ENCODE peak calls at places on chromosomes 6 and 20, in four cellular contexts. One of them, this sample, is unnamed.

GRCh38 chr6:33199687-33200233 is 705 bp downstream of the RXRB start:
- DNase-seq in AG10803: peak
- DNase-seq in breast epithelium: no peak
- DNase-seq in CD8-positive, alpha-beta T cell: peak
- DNase-seq in this sample: no peak

GRCh38 chr6:33983721-33984465 is 162.0 kb downstream of the GRM4 start:
- DNase-seq in breast epithelium: no peak
- DNase-seq in AG10803: no peak
- DNase-seq in CD8-positive, alpha-beta T cell: no peak
- DNase-seq in this sample: no peak

GRCh38 chr6:22064558-22064957 is 232.3 kb downstream of the PRL start:
- DNase-seq in AG10803: no peak
- DNase-seq in CD8-positive, alpha-beta T cell: no peak
- DNase-seq in breast epithelium: no peak
- DNase-seq in this sample: no peak

GRCh38 chr20:7695622-7696021 is 244.6 kb downstream of the HAO1 start:
- DNase-seq in AG10803: peak
- DNase-seq in breast epithelium: no peak
- DNase-seq in CD8-positive, alpha-beta T cell: no peak
- DNase-seq in this sample: no peak

GRCh38 chr6:2914318-2914660 is 11.2 kb upstream of the SERPINB9 start:
- DNase-seq in AG10803: no peak
- DNase-seq in CD8-positive, alpha-beta T cell: no peak
- DNase-seq in breast epithelium: no peak
- DNase-seq in this sample: no peak

GRCh38 chr6:122799916-122800701 is 11.1 kb downstream of the SMPDL3A start:
- DNase-seq in CD8-positive, alpha-beta T cell: no peak
- DNase-seq in breast epithelium: no peak
- DNase-seq in AG10803: no peak
- DNase-seq in this sample: no peak

GRCh38 chr6:138863331-138863730 is 67.4 kb downstream of the ECT2L start:
- DNase-seq in AG10803: peak
- DNase-seq in breast epithelium: no peak
- DNase-seq in CD8-positive, alpha-beta T cell: no peak
- DNase-seq in this sample: no peak

GRCh38 chr20:21450572-21450971 is 53.2 kb upstream of the NKX2-4 start:
- DNase-seq in breast epithelium: no peak
- DNase-seq in AG10803: peak
- DNase-seq in CD8-positive, alpha-beta T cell: no peak
- DNase-seq in this sample: no peak

GRCh38 chr6:44388135-44388487 is 605 bp downstream of the CDC5L start:
- DNase-seq in CD8-positive, alpha-beta T cell: no peak
- DNase-seq in breast epithelium: no peak
- DNase-seq in AG10803: peak
- DNase-seq in this sample: no peak

GRCh38 chr6:736657-737446 is 43.9 kb upstream of the EXOC2 start:
- DNase-seq in CD8-positive, alpha-beta T cell: no peak
- DNase-seq in AG10803: no peak
- DNase-seq in breast epithelium: no peak
- DNase-seq in this sample: no peak

GRCh38 chr20:36120241-36120640 is 34.3 kb upstream of the EPB41L1 start:
- DNase-seq in CD8-positive, alpha-beta T cell: no peak
- DNase-seq in AG10803: no peak
- DNase-seq in breast epithelium: no peak
- DNase-seq in this sample: no peak

GRCh38 chr6:169746556-169746955 is 4.8 kb downstream of the DYNLT2 start:
- DNase-seq in CD8-positive, alpha-beta T cell: no peak
- DNase-seq in breast epithelium: no peak
- DNase-seq in AG10803: no peak
- DNase-seq in this sample: no peak

GRCh38 chr6:169752074-169752623 is 727 bp downstream of the ERMARD start:
- DNase-seq in AG10803: peak
- DNase-seq in CD8-positive, alpha-beta T cell: no peak
- DNase-seq in breast epithelium: no peak
- DNase-seq in this sample: no peak

GRCh38 chr6:169755162-169755561 is 3.7 kb downstream of the ERMARD start:
- DNase-seq in CD8-positive, alpha-beta T cell: no peak
- DNase-seq in breast epithelium: no peak
- DNase-seq in AG10803: no peak
- DNase-seq in this sample: no peak

DNA sequence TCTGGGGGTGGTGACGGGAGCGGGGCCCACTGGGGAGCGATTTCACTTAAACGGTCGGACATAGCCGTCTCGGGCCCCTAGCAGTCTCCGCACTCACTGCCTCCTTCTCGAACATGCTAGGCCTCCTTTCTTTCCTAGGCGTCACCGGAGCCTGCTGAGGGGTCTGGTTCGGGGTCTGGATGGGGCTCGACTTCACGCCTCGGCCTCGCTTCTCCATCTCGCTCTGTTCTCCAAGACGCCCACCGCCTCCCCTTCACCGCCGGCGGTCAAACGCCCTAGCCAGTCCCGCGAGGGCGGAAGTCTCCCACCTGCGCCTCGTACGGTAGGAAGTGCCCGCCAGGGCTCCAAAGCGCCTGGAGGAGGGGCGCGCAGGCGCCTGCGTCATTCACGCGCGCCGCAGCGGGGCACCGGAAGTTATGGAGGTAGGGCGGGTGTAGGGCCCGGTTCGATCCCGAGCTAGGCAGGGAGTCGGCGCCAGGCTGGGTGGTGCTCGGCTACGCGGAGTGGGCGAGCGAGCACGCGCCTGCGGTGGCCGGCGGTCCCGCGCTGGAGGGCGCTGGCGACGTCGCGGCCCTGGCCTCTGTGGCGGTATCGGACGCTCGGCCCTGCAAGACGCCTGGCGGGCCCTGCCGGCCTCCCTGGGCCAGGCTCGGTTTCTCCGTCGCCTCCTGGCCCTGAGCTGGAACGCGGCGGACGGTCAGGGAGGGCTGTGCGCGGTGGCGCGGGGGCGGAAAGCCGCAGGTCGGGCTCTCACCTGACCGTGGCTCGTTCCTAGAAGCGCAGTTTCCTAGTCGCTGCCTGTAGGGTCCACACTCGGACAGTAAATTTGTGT is at the start of the genes DYNLT2 and ERMARD:
- DNase-seq in AG10803: peak
- DNase-seq in CD8-positive, alpha-beta T cell: peak
- DNase-seq in breast epithelium: peak
- DNase-seq in this sample: peak
- TF ChIP-seq CTCF in AG10803: peak
- TF ChIP-seq CTCF in CD8-positive, alpha-beta T cell: no peak
- TF ChIP-seq CTCF in breast epithelium: no peak
- TF ChIP-seq CTCF in this sample: no peak

GRCh38 chr20:20181322-20181721 is 129.0 kb downstream of the CFAP61 start:
- DNase-seq in CD8-positive, alpha-beta T cell: peak
- DNase-seq in AG10803: no peak
- DNase-seq in breast epithelium: no peak
- DNase-seq in this sample: no peak

GRCh38 chr20:20188647-20189046 is 136.3 kb downstream of the CFAP61 start:
- DNase-seq in CD8-positive, alpha-beta T cell: no peak
- DNase-seq in breast epithelium: no peak
- DNase-seq in AG10803: no peak
- DNase-seq in this sample: no peak

GRCh38 chr20:20184711-20185110 is 132.4 kb downstream of the CFAP61 start:
- DNase-seq in breast epithelium: no peak
- DNase-seq in CD8-positive, alpha-beta T cell: no peak
- DNase-seq in AG10803: no peak
- DNase-seq in this sample: no peak

GRCh38 chr20:20184149-20184548 is 131.8 kb downstream of the CFAP61 start:
- DNase-seq in AG10803: peak
- DNase-seq in CD8-positive, alpha-beta T cell: no peak
- DNase-seq in breast epithelium: no peak
- DNase-seq in this sample: no peak
- TF ChIP-seq CTCF in AG10803: peak
- TF ChIP-seq CTCF in CD8-positive, alpha-beta T cell: no peak
- TF ChIP-seq CTCF in breast epithelium: no peak
- TF ChIP-seq CTCF in this sample: no peak

GRCh38 chr6:159004592-159004991 is 4.6 kb upstream of the RSPH3 start:
- DNase-seq in breast epithelium: no peak
- DNase-seq in CD8-positive, alpha-beta T cell: no peak
- DNase-seq in AG10803: no peak
- DNase-seq in this sample: no peak

GRCh38 chr6:159002432-159003160 is 2.6 kb upstream of the RSPH3 start:
- DNase-seq in breast epithelium: no peak
- DNase-seq in CD8-positive, alpha-beta T cell: no peak
- DNase-seq in AG10803: peak
- DNase-seq in this sample: no peak

GRCh38 chr6:158999154-158999668 is 791 bp downstream of the RSPH3 start:
- DNase-seq in AG10803: no peak
- DNase-seq in breast epithelium: peak
- DNase-seq in CD8-positive, alpha-beta T cell: no peak
- DNase-seq in this sample: no peak

GRCh38 chr6:158996863-158997262 is 3.1 kb downstream of the RSPH3 start:
- DNase-seq in breast epithelium: no peak
- DNase-seq in AG10803: no peak
- DNase-seq in CD8-positive, alpha-beta T cell: no peak
- DNase-seq in this sample: no peak

DNA sequence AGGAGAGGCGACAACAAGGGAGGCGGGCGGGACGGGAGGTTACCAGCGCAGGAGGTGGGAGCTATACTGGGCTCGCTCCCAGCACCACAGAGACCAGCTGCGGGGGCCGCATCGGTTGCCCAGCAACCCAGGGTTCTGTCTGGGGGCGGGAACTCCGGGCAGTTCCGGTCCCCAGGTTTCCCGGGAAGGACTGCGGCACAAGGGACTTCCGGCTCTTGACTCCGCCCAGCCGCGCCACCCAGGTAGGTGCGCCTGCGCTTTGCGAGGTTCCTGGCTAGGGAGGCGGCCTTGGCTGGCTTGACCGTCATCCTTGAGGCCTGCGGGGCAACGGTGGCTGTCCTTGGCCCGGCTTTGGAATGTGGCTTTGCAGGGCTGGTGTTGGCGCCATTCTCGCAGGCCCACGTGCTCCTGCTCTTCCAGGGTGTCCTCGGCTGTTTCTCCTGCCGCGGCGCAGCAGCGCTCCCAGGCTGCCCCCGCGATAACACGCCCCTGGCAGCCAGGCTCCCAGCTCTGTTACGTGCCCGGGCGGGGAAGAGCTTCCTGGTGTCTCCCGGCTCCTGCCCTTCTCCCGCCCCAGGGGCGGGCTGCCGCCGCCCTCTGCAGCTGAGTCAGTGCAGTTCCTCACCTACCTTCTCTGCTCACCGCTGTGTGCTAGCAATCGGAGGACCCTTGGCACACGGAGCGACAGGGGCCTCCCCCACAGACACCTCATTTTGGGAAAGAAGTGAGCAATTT is at the start of gene RSPH3:
- DNase-seq in breast epithelium: peak
- DNase-seq in CD8-positive, alpha-beta T cell: peak
- DNase-seq in AG10803: peak
- DNase-seq in this sample: peak
- TF ChIP-seq CTCF in breast epithelium: no peak
- TF ChIP-seq CTCF in CD8-positive, alpha-beta T cell: no peak
- TF ChIP-seq CTCF in AG10803: peak
- TF ChIP-seq CTCF in this sample: no peak

GRCh38 chr6:160348552-160349441 is 619 bp downstream of the SLC22A3 start:
- DNase-seq in CD8-positive, alpha-beta T cell: no peak
- DNase-seq in breast epithelium: no peak
- DNase-seq in AG10803: no peak
- DNase-seq in this sample: peak
- TF ChIP-seq CTCF in CD8-positive, alpha-beta T cell: no peak
- TF ChIP-seq CTCF in breast epithelium: no peak
- TF ChIP-seq CTCF in AG10803: no peak
- TF ChIP-seq CTCF in this sample: no peak

GRCh38 chr6:46013639-46014038 is 2.0 kb downstream of the CLIC5 start:
- DNase-seq in breast epithelium: no peak
- DNase-seq in AG10803: no peak
- DNase-seq in CD8-positive, alpha-beta T cell: no peak
- DNase-seq in this sample: no peak

GRCh38 chr6:46014054-46014453 is 1.6 kb downstream of the CLIC5 start:
- DNase-seq in AG10803: no peak
- DNase-seq in CD8-positive, alpha-beta T cell: no peak
- DNase-seq in breast epithelium: no peak
- DNase-seq in this sample: no peak

GRCh38 chr6:46016063-46016608 is 476 bp upstream of the CLIC5 start:
- DNase-seq in AG10803: no peak
- DNase-seq in CD8-positive, alpha-beta T cell: no peak
- DNase-seq in breast epithelium: no peak
- DNase-seq in this sample: no peak

GRCh38 chr6:46015119-46015968 is at the start of gene CLIC5:
- DNase-seq in CD8-positive, alpha-beta T cell: peak
- DNase-seq in breast epithelium: peak
- DNase-seq in AG10803: no peak
- DNase-seq in this sample: peak

GRCh38 chr6:46014511-46015118 is 1.0 kb downstream of the CLIC5 start:
- DNase-seq in AG10803: no peak
- DNase-seq in CD8-positive, alpha-beta T cell: peak
- DNase-seq in breast epithelium: no peak
- DNase-seq in this sample: peak
- TF ChIP-seq CTCF in AG10803: no peak
- TF ChIP-seq CTCF in CD8-positive, alpha-beta T cell: no peak
- TF ChIP-seq CTCF in breast epithelium: no peak
- TF ChIP-seq CTCF in this sample: no peak

GRCh38 chr6:132209351-132209750 is 191.9 kb downstream of the MOXD1 start:
- DNase-seq in AG10803: no peak
- DNase-seq in CD8-positive, alpha-beta T cell: no peak
- DNase-seq in breast epithelium: no peak
- DNase-seq in this sample: no peak
- TF ChIP-seq CTCF in AG10803: no peak
- TF ChIP-seq CTCF in CD8-positive, alpha-beta T cell: no peak
- TF ChIP-seq CTCF in breast epithelium: no peak
- TF ChIP-seq CTCF in this sample: no peak

This sample was measured in nephron progenitor cell.